ENCODE peak calls at places on chromosomes 16 and 17, in nine cellular contexts. M is left ventricle myocardium inferior; J is CD4-positive, alpha-beta T cell; K is HL-60; Q is pancreas; S is thoracic aorta; A is stomach; Y is breast epithelium; T is gastrocnemius medialis. D is an unnamed sample.

GRCh38 chr16:89308391-89309333 is 91.2 kb downstream of the ZNF778 start:
- DNase-seq in M (peak), J (no peak), K (no peak), Q (no peak), S (no peak), A (no peak), Y (no peak), T (no peak), D (no peak)

GRCh38 chr17:64306850-64307463 is 43.9 kb upstream of the TEX2 start:
- DNase-seq in M (peak), J (peak), K (peak), Q (peak), S (no peak), A (peak), Y (peak), T (no peak), D (peak)

GRCh38 chr16:85463228-85463611 is 149.9 kb upstream of the GSE1 start:
- DNase-seq in M (no peak), J (no peak), K (no peak), Q (peak), S (no peak), A (no peak), Y (no peak), T (no peak), D (no peak)

GRCh38 chr16:64094992-64095579 is 1026.8 kb downstream of the CDH11 start:
- DNase-seq in M (no peak), J (no peak), K (no peak), Q (no peak), S (no peak), A (no peak), Y (no peak), T (no peak), D (no peak)

GRCh38 chr17:81508639-81509047 is 4.0 kb downstream of the ACTG1 start:
- DNase-seq in M (no peak), J (no peak), K (peak), Q (no peak), S (no peak), A (no peak), Y (no peak), T (no peak), D (no peak)

GRCh38 chr17:75666959-75667790 is at the start of the genes RECQL5 and SAP30BP:
- DNase-seq in M (peak), J (peak), K (peak), Q (peak), S (peak), A (peak), Y (peak), T (peak), D (peak)

GRCh38 chr17:41864498-41864836 is 756 bp downstream of the KLHL11 start:
- DNase-seq in M (no peak), J (no peak), K (no peak), Q (peak), S (no peak), A (no peak), Y (peak), T (no peak), D (no peak)

GRCh38 chr17:63961355-63962207 is 11.1 kb downstream of the SCN4A start:
- DNase-seq in M (peak), J (no peak), K (no peak), Q (peak), S (no peak), A (peak), Y (no peak), T (peak), D (no peak)

GRCh38 chr17:1142503-1143095 is 37.2 kb downstream of the ABR start:
- DNase-seq in M (no peak), J (no peak), K (no peak), Q (no peak), S (no peak), A (no peak), Y (no peak), T (no peak), D (no peak)

GRCh38 chr17:44327715-44328449 is 3.3 kb upstream of the SLC25A39 start:
- DNase-seq in M (no peak), J (no peak), K (no peak), Q (no peak), S (no peak), A (no peak), Y (no peak), T (no peak), D (no peak)

GRCh38 chr17:44333371-44333770 is 8.7 kb upstream of the SLC25A39 start:
- DNase-seq in M (no peak), J (no peak), K (no peak), Q (no peak), S (no peak), A (no peak), Y (no peak), T (no peak), D (no peak)

GRCh38 chr17:44326867-44327444 is 2.3 kb upstream of the SLC25A39 start:
- DNase-seq in M (peak), J (peak), K (peak), Q (peak), S (peak), A (peak), Y (peak), T (peak), D (peak)

GRCh38 chr17:44334315-44335181 is 9.9 kb upstream of the SLC25A39 start:
- DNase-seq in M (no peak), J (no peak), K (no peak), Q (no peak), S (no peak), A (no peak), Y (no peak), T (no peak), D (no peak)

GRCh38 chr17:44331249-44331760 is 6.7 kb upstream of the SLC25A39 start:
- DNase-seq in M (no peak), J (peak), K (no peak), Q (no peak), S (no peak), A (peak), Y (peak), T (peak), D (no peak)
- H3K27ac ChIP-seq in M (peak), J (no peak), K (peak), Q (no peak), S (no peak), A (no peak), Y (no peak), T (peak), D (no peak)

DNA sequence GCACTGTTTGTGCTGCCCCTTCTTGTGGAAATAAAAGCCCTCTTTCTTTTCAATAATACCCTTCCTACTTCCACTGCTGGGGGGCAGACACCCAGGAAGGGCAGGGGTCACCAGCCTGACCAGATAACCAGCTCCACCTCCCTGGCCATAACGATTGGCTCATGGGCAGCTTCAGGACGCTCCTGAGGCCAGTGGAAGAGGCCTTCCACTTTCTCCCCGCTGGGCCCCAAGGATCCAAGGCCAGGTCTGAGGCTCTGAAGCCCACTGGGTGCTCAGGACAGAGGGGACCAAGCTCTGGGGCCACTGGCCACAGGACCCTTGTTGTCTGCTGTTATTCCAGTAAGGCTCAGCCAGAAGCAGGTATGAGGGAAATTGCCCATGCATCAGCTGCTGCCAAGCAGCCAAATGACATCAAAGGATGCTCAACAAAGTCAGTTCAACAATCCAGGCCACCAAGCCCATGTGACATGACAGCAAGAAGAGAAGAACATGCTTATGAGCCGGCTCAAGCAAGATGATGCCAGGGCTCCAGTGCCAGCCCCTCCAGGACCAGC is 238.8 kb downstream of the ZNF423 start:
- DNase-seq in M (no peak), J (no peak), K (no peak), Q (no peak), S (no peak), A (no peak), Y (no peak), T (no peak), D (no peak)
- H3K27ac ChIP-seq in M (no peak), J (no peak), K (no peak), Q (no peak), S (no peak), A (no peak), Y (no peak), T (no peak), D (no peak)

GRCh38 chr17:43720311-43721060 is 38.1 kb downstream of the SOST start:
- DNase-seq in M (peak), J (peak), K (peak), Q (peak), S (peak), A (peak), Y (peak), T (peak), D (peak)

GRCh38 chr17:43723697-43724359 is 34.8 kb downstream of the SOST start:
- DNase-seq in M (no peak), J (no peak), K (no peak), Q (no peak), S (no peak), A (no peak), Y (no peak), T (peak), D (no peak)

GRCh38 chr17:43721537-43722268 is 36.9 kb downstream of the SOST start:
- DNase-seq in M (no peak), J (no peak), K (no peak), Q (no peak), S (no peak), A (no peak), Y (no peak), T (no peak), D (no peak)

GRCh38 chr17:43722921-43723665 is 35.5 kb downstream of the SOST start:
- DNase-seq in M (no peak), J (no peak), K (no peak), Q (no peak), S (no peak), A (no peak), Y (no peak), T (no peak), D (no peak)

GRCh38 chr17:43722269-43722619 is 36.3 kb downstream of the SOST start:
- DNase-seq in M (no peak), J (no peak), K (no peak), Q (no peak), S (no peak), A (no peak), Y (no peak), T (no peak), D (no peak)
- H3K27ac ChIP-seq in M (no peak), J (no peak), K (no peak), Q (peak), S (no peak), A (no peak), Y (no peak), T (no peak), D (no peak)

GRCh38 chr17:82815790-82816305 is 24.0 kb downstream of the ZNF750 start:
- DNase-seq in M (no peak), J (no peak), K (no peak), Q (no peak), S (no peak), A (no peak), Y (no peak), T (no peak), D (no peak)
- H3K27ac ChIP-seq in M (no peak), J (no peak), K (no peak), Q (no peak), S (no peak), A (no peak), Y (no peak), T (no peak), D (no peak)

GRCh38 chr17:8896641-8897635 is 29.5 kb upstream of the PIK3R6 start:
- DNase-seq in M (no peak), J (no peak), K (no peak), Q (no peak), S (no peak), A (peak), Y (no peak), T (no peak), D (no peak)

GRCh38 chr17:8904201-8904600 is 36.7 kb upstream of the PIK3R6 start:
- DNase-seq in M (no peak), J (no peak), K (no peak), Q (no peak), S (no peak), A (peak), Y (no peak), T (no peak), D (no peak)

GRCh38 chr17:8896087-8896486 is 28.6 kb upstream of the PIK3R6 start:
- DNase-seq in M (no peak), J (no peak), K (no peak), Q (no peak), S (no peak), A (no peak), Y (no peak), T (no peak), D (no peak)

GRCh38 chr17:8900626-8901585 is 33.4 kb upstream of the PIK3R6 start:
- DNase-seq in M (no peak), J (no peak), K (no peak), Q (no peak), S (no peak), A (peak), Y (no peak), T (no peak), D (no peak)

GRCh38 chr17:8900207-8900606 is 32.7 kb upstream of the PIK3R6 start:
- DNase-seq in M (no peak), J (no peak), K (no peak), Q (no peak), S (no peak), A (peak), Y (no peak), T (no peak), D (no peak)
- H3K27ac ChIP-seq in M (no peak), J (peak), K (no peak), Q (no peak), S (no peak), A (no peak), Y (no peak), T (no peak), D (no peak)

DNA sequence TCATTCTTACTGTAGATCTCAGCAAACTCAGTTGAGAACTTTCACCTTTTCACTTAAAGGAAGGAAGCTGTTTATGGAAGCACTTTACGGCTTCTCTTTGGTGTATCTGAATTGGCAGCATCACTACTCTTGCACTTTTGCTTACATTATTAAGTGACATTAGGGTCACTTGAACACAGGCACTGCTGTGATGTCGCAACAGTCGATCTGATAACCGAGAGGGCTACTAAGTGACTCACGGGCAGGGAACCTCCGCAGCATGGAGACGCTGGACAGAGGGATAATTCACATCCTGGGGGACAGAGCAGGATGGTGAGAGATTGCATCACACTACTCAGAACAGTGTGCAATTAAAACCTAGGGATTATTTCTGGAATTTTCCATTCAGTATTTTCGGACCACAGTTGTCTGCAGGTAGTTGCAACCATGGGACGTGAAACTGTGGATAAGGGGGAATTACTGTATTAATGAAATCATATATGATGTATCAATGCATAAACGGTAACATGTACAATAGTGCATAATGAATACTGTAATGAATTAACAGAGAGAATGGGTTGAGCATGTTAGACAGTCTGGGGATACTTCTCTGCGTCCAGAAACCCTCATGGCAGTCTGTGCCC is 56.6 kb downstream of the DNAH2 start:
- DNase-seq in M (no peak), J (no peak), K (no peak), Q (no peak), S (no peak), A (peak), Y (no peak), T (no peak), D (no peak)
- H3K27ac ChIP-seq in M (no peak), J (no peak), K (no peak), Q (no peak), S (no peak), A (no peak), Y (no peak), T (no peak), D (no peak)

DNA sequence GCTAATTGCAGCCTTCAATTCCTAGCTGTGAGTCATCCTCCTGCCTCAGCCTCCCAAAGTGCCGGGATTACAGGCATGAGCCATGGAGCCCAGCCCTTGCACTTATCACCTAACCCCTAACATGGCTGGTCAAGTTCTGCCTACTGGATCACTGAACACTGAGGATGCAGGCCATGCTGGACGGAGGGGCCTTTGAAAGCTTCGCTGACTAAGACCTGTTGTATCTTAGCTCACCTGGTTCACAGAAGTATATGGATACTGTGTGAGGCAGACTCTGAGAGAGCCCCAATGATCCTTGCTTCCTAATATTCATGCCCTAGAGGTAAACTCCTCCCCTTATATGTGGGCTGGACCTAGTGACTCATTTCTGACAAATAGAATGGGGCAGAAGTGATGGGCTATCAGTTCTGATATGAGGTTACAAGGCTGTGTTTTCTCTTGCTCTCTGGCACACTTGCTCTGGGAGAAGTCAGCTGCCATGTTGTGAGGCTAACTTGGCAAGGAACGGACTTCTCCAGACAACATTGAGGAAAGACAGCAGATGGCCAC is 11.7 kb upstream of the TMIGD1 start:
- DNase-seq in M (no peak), J (no peak), K (peak), Q (no peak), S (no peak), A (no peak), Y (no peak), T (no peak), D (no peak)
- H3K27ac ChIP-seq in M (peak), J (no peak), K (peak), Q (peak), S (no peak), A (peak), Y (peak), T (peak), D (peak)